ENCODE peak calls at places on chromosomes 5 and 9, in ten cellular contexts. U is posterior vena cava; R is SK-N-DZ; X is mesenchymal stem cell; V is GM18507; A is germinal center; N is GM12891; M is fibroblast of pulmonary artery; K is ACHN; C is stimulated activated CD4-positive, alpha-beta T cell treated with anti-CD3 and anti-CD28 coated beads, Interleukin-1b, Interleukin-23, amount 100 ng/mL, for 4 hours. W is an unnamed sample.

GRCh38 chr5:150341331-150341730 is 16.2 kb upstream of the TCOF1 start:
- DNase-seq in C (no peak), V (no peak), A (no peak), N (no peak), M (no peak), K (no peak), X (no peak), R (no peak), U (no peak), W (no peak)

GRCh38 chr9:83625120-83625710 is 2.3 kb downstream of the IDNK start:
- DNase-seq in N (no peak), U (no peak), M (no peak), X (no peak), K (no peak), V (no peak), C (no peak), A (no peak), R (no peak), W (no peak)

GRCh38 chr9:122816163-122816867 is 12.1 kb downstream of the PDCL start:
- DNase-seq in K (no peak), M (no peak), A (no peak), N (no peak), C (no peak), U (no peak), X (no peak), R (no peak), V (no peak), W (no peak)

GRCh38 chr9:38035873-38036272 is 33.2 kb downstream of the SHB start:
- DNase-seq in M (peak), C (no peak), R (no peak), V (no peak), X (peak), K (peak), U (no peak), A (no peak), N (no peak), W (no peak)

GRCh38 chr9:89234636-89235035 is 56.0 kb upstream of the SHC3 start:
- DNase-seq in V (no peak), A (peak), X (no peak), R (no peak), N (no peak), M (peak), U (no peak), K (no peak), C (no peak), W (peak)

GRCh38 chr5:96114736-96115466 is 153.2 kb upstream of the ELL2 start:
- DNase-seq in C (no peak), X (peak), N (no peak), A (no peak), R (no peak), V (no peak), U (no peak), K (no peak), M (peak), W (no peak)

GRCh38 chr9:124329996-124330714 is 72.4 kb downstream of the NEK6 start:
- DNase-seq in A (no peak), M (no peak), U (no peak), V (no peak), C (no peak), N (no peak), R (no peak), K (no peak), X (no peak), W (no peak)

GRCh38 chr9:97529363-97530076 is 28.1 kb downstream of the TMOD1 start:
- DNase-seq in M (peak), A (no peak), N (peak), R (no peak), U (no peak), V (peak), X (peak), K (no peak), C (no peak), W (no peak)

GRCh38 chr5:180605554-180606214 is 14.4 kb upstream of the SCGB3A1 start:
- DNase-seq in C (peak), X (peak), M (peak), V (peak), U (peak), K (peak), A (peak), N (peak), R (peak), W (peak)

GRCh38 chr9:135789838-135790291 is 87.9 kb downstream of the KCNT1 start:
- DNase-seq in M (no peak), A (no peak), K (no peak), R (no peak), C (no peak), X (no peak), N (peak), U (no peak), V (no peak), W (no peak)

GRCh38 chr9:105413486-105414068 is 34.3 kb upstream of the FSD1L start:
- DNase-seq in X (peak), A (no peak), K (peak), N (no peak), C (no peak), V (no peak), R (peak), M (peak), U (no peak), W (no peak)

GRCh38 chr9:14887149-14887548 is 23.1 kb downstream of the FREM1 start:
- DNase-seq in A (no peak), U (no peak), N (no peak), C (no peak), K (no peak), R (no peak), X (no peak), M (no peak), V (no peak), W (no peak)

GRCh38 chr9:35856882-35857281 is 13.3 kb downstream of the OR13J1 start:
- DNase-seq in V (no peak), C (no peak), K (no peak), U (peak), M (no peak), X (no peak), R (no peak), A (no peak), N (no peak), W (no peak)

GRCh38 chr9:36327903-36328302 is 69.7 kb upstream of the GNE start:
- DNase-seq in U (no peak), C (no peak), R (no peak), A (no peak), K (peak), V (no peak), N (no peak), M (peak), X (peak), W (peak)

GRCh38 chr5:119036101-119036762 is 34.7 kb upstream of the DMXL1 start:
- DNase-seq in N (no peak), A (no peak), C (no peak), U (no peak), K (peak), M (peak), R (no peak), V (no peak), X (peak), W (no peak)